ENCODE peak calls at places on chromosomes 1 and 21, in ten cellular contexts. Q is GM20000, J is cardiac fibroblast, L is Peyer's patch, F is left ventricle myocardium inferior, H is neural crest cell, P is right atrium auricular region, D is transverse colon, Z is RWPE1, C is PC-3. G is an unnamed sample.

GRCh38 chr1:56212143-56212542 is 367.2 kb downstream of the PLPP3 start:
- DNase-seq in D (no peak), J (no peak), Q (no peak), Z (no peak), F (no peak), H (no peak), P (no peak), L (no peak), C (no peak), G (no peak)

GRCh38 chr1:59545830-59546229 is 248.9 kb downstream of the FGGY start:
- DNase-seq in J (no peak), D (no peak), C (no peak), Z (no peak), Q (no peak), L (no peak), F (no peak), P (no peak), H (no peak), G (no peak)

GRCh38 chr1:229579101-229579651 is 20.7 kb upstream of the ABCB10 start:
- DNase-seq in C (peak; percentile 53), L (no peak), Z (no peak), Q (peak; percentile 59), H (peak; percentile 21), D (no peak), P (no peak), F (peak; percentile 61), J (peak; percentile 63), G (peak; percentile 92)

GRCh38 chr1:23100074-23100748 is 68.4 kb downstream of the LUZP1 start:
- DNase-seq in P (peak; percentile 81), Q (no peak), J (peak; percentile 88), L (no peak), H (no peak), Z (peak; percentile 80), D (no peak), F (no peak), C (peak; percentile 81), G (no peak)

GRCh38 chr21:35394049-35394448 is 344.9 kb upstream of the RUNX1 start:
- DNase-seq in P (no peak), D (no peak), L (no peak), Q (no peak), H (no peak), C (no peak), J (peak; percentile 51), Z (no peak), F (no peak), G (no peak)

GRCh38 chr1:211653907-211654553 is 21.4 kb downstream of the NEK2 start:
- DNase-seq in J (peak; percentile 61), P (no peak), D (no peak), L (no peak), H (no peak), F (no peak), C (peak; percentile 46), Z (no peak), Q (no peak), G (no peak)

GRCh38 chr1:168092566-168093355 is 44.0 kb downstream of the GPR161 start:
- DNase-seq in J (peak; percentile 62), C (peak; percentile 8), Q (no peak), Z (no peak), D (no peak), H (no peak), L (no peak), F (no peak), P (peak; percentile 54), G (no peak)

GRCh38 chr1:224211262-224211962 is 28.4 kb downstream of the DEGS1 start:
- DNase-seq in F (no peak), D (peak; percentile 56), L (no peak), Z (peak; percentile 43), H (no peak), Q (no peak), J (peak; percentile 69), C (peak; percentile 94), P (no peak), G (no peak)

GRCh38 chr1:150109567-150109966 is 40.1 kb upstream of the PLEKHO1 start:
- DNase-seq in Q (peak; percentile 32), H (no peak), D (no peak), P (no peak), L (no peak), C (no peak), F (no peak), J (no peak), Z (no peak), G (no peak)

GRCh38 chr1:29749021-29749420 is 512.7 kb downstream of the PTPRU start:
- DNase-seq in J (no peak), D (no peak), L (no peak), H (no peak), Q (no peak), Z (no peak), P (no peak), C (no peak), F (no peak), G (no peak)

GRCh38 chr1:235553063-235553675 is 48.9 kb upstream of the B3GALNT2 start:
- DNase-seq in F (no peak), L (no peak), J (no peak), P (no peak), Z (no peak), D (no peak), C (no peak), Q (no peak), H (no peak), G (no peak)

GRCh38 chr1:64010316-64010715 is 193.1 kb upstream of the UBE2U start:
- DNase-seq in L (no peak), Q (no peak), J (no peak), Z (no peak), C (peak; percentile 72), P (no peak), F (no peak), D (no peak), H (no peak), G (no peak)

DNA sequence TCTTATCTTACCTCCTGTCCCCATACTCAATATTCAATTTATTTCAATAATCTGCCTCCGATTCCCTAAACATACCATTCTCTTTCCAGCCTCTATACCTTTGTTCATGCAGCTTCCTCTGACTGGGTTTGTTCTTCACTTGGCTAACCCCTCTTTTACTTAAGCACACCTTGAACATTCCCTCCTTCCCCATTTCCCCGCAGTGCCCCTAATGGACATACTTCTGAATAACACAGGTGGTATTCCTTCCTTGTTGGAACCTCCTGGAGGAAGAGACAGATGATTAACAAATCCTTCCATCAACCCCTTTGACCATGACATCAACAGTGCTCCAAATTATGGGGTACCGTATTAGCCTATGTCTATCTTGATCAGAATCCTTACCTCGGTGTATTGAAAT is 190.0 kb upstream of the UBE2U start:
- DNase-seq in F (no peak), Q (no peak), C (no peak), Z (no peak), H (no peak), L (no peak), J (no peak), D (no peak), P (no peak), G (no peak)
- TF ChIP-seq CTCF in F (no peak), Q (no peak), C (no peak), Z (no peak), H (no peak), L (no peak), J (no peak), D (no peak), P (no peak), G (no peak)

GRCh38 chr1:5619469-5619868 is 372.8 kb downstream of the NPHP4 start:
- DNase-seq in H (no peak), L (no peak), D (no peak), J (no peak), Z (no peak), P (no peak), F (no peak), Q (no peak), C (no peak), G (no peak)

GRCh38 chr1:5620418-5620817 is 371.8 kb downstream of the NPHP4 start:
- DNase-seq in C (no peak), H (no peak), J (no peak), Z (no peak), D (no peak), L (no peak), Q (no peak), P (no peak), F (no peak), G (no peak)

GRCh38 chr1:5621692-5622091 is 370.5 kb downstream of the NPHP4 start:
- DNase-seq in Q (no peak), Z (no peak), D (no peak), P (no peak), J (no peak), H (no peak), F (no peak), C (no peak), L (no peak), G (no peak)

GRCh38 chr1:5622412-5622811 is 369.8 kb downstream of the NPHP4 start:
- DNase-seq in Z (peak; percentile 44), Q (no peak), L (no peak), D (no peak), C (no peak), J (no peak), F (no peak), P (no peak), H (no peak), G (no peak)

DNA sequence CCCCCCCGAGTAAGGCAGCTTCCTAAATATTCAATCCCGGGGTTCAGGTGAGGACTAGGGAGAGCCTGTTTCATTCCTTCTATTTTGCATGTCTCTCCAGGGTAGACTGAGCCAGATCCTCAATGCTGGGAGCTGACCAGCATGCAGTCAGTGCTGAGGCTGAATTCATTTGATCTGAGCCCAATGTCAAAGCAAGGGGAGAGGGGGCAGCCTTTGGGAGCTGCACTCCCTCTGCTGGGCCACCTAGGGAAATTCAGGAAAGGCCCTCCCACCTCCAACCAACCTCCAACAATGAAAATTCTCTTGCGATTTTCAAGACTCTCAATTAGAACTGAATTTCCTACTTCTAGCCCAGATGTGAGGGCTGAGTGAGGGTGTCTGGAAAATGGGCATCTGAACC is 371.2 kb downstream of the NPHP4 start:
- DNase-seq in H (peak; percentile 25), Z (peak; percentile 52), C (peak; percentile 44), J (no peak), F (no peak), L (no peak), Q (no peak), D (no peak), P (no peak), G (no peak)
- TF ChIP-seq CTCF in H (peak; percentile 74), Z (no peak), C (peak; percentile 71), J (no peak), F (peak; percentile 52), L (no peak), Q (no peak), D (peak; percentile 24), P (peak; percentile 59), G (peak; percentile 34)

DNA sequence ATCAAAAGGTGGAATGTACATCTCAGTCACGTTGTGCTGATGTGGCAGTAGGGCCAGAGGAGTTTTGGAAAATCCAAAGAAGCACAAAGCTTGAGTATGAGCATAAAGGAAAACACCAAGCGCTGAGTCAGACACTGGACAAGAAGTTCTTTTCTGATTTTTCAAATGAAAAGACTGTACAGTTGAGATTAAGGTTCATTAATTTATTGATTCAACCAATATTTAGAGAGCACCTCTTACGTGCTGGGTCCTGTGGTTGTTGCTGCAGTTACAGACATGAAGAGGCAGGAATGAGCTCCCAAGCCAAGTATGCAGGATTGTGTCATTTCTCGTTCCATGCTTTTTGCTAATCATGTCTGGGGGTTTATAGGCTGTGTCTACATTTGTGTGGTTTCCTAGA is 28.9 kb upstream of the APP start:
- DNase-seq in H (no peak), Q (no peak), C (no peak), Z (peak; percentile 68), J (peak; percentile 10), L (no peak), D (no peak), P (no peak), F (no peak), G (no peak)
- TF ChIP-seq CTCF in H (no peak), Q (no peak), C (no peak), Z (no peak), J (no peak), L (no peak), D (no peak), P (no peak), F (no peak), G (no peak)

GRCh38 chr1:100642826-100643225 is 76.7 kb upstream of the VCAM1 start:
- DNase-seq in Q (no peak), J (no peak), F (no peak), C (no peak), H (no peak), L (no peak), Z (no peak), P (no peak), D (no peak), G (no peak)
- TF ChIP-seq CTCF in Q (no peak), J (no peak), F (no peak), C (no peak), H (no peak), L (no peak), Z (no peak), P (no peak), D (no peak), G (no peak)